ENCODE peak calls at places on chromosomes 12 and 14, in nine cellular contexts. H, C, A, B, J, M, T, X and W are unnamed samples.

GRCh38 chr12:13187399-13187798 is 9.1 kb upstream of the EMP1 start:
- DNase-seq in H (no peak), C (no peak), A (no peak), B (no peak), J (no peak), M (no peak), T (peak; percentile 87), X (no peak), W (no peak)

GRCh38 chr12:122215789-122216188 is 10.1 kb downstream of the DIABLO start:
- DNase-seq in H (no peak), C (no peak), A (no peak), B (no peak), J (no peak), M (no peak), T (no peak), X (no peak), W (no peak)

GRCh38 chr12:110619534-110619953 is 5.6 kb downstream of the TCTN1 start:
- DNase-seq in H (no peak), C (no peak), A (no peak), B (no peak), J (no peak), M (no peak), T (peak; percentile 49), X (no peak), W (no peak)

GRCh38 chr12:56931474-56931978 is 2.7 kb downstream of the SDR9C7 start:
- DNase-seq in H (no peak), C (no peak), A (no peak), B (no peak), J (peak; percentile 19), M (no peak), T (peak; percentile 57), X (no peak), W (no peak)

GRCh38 chr12:26787125-26787495 is 45.9 kb downstream of the ITPR2 start:
- DNase-seq in H (no peak), C (no peak), A (no peak), B (no peak), J (no peak), M (no peak), T (peak; percentile 74), X (no peak), W (no peak)

GRCh38 chr12:53174881-53175491 is 5.5 kb upstream of the ZNF740 start:
- DNase-seq in H (no peak), C (no peak), A (no peak), B (no peak), J (no peak), M (no peak), T (no peak), X (peak; percentile 42), W (peak; percentile 95)

GRCh38 chr12:51227962-51228361 is 10.1 kb upstream of the POU6F1 start:
- DNase-seq in H (no peak), C (no peak), A (no peak), B (no peak), J (no peak), M (no peak), T (no peak), X (no peak), W (no peak)

GRCh38 chr14:51816031-51816430 is 44.4 kb upstream of the GNG2 start:
- DNase-seq in H (no peak), C (no peak), A (no peak), B (no peak), J (no peak), M (no peak), T (no peak), X (no peak), W (no peak)

GRCh38 chr12:46908236-46908935 is 82.6 kb upstream of the SLC38A4 start:
- DNase-seq in H (no peak), C (no peak), A (no peak), B (no peak), J (no peak), M (no peak), T (peak; percentile 88), X (no peak), W (no peak)

GRCh38 chr12:81080431-81080983 is 2.6 kb downstream of the ACSS3 start:
- DNase-seq in H (no peak), C (no peak), A (no peak), B (no peak), J (no peak), M (no peak), T (no peak), X (no peak), W (no peak)

GRCh38 chr12:104929926-104930325 is 28.2 kb downstream of the SLC41A2 start:
- DNase-seq in H (no peak), C (no peak), A (no peak), B (no peak), J (no peak), M (no peak), T (peak; percentile 2), X (no peak), W (no peak)

GRCh38 chr12:27682534-27682933 is 13.7 kb upstream of the REP15 start:
- DNase-seq in H (no peak), C (no peak), A (no peak), B (no peak), J (no peak), M (no peak), T (no peak), X (no peak), W (no peak)

GRCh38 chr12:89663577-89664357 is 44.9 kb downstream of the ATP2B1 start:
- DNase-seq in H (no peak), C (no peak), A (no peak), B (no peak), J (no peak), M (no peak), T (peak; percentile 44), X (no peak), W (no peak)
- H3K27ac ChIP-seq in H (no peak overlapping the region), C (no peak overlapping the region), A (peak overlapping the region; percentile 38), B (no peak overlapping the region), J (no peak overlapping the region), M (no peak overlapping the region), T (no peak overlapping the region), X (no peak overlapping the region), W (no peak overlapping the region)

GRCh38 chr14:98622208-98623051 is 649.6 kb downstream of the BCL11B start:
- DNase-seq in H (no peak), C (no peak), A (no peak), B (no peak), J (no peak), M (no peak), T (peak; percentile 18), X (no peak), W (no peak)
- H3K27ac ChIP-seq in H (no peak overlapping the region), C (no peak overlapping the region), A (no peak overlapping the region), B (no peak overlapping the region), J (no peak overlapping the region), M (no peak overlapping the region), T (no peak overlapping the region), X (no peak overlapping the region), W (no peak overlapping the region)

GRCh38 chr14:93011650-93012317 is 88.8 kb downstream of the CHGA start:
- DNase-seq in H (no peak), C (no peak), A (no peak), B (no peak), J (no peak), M (no peak), T (no peak), X (no peak), W (no peak)

GRCh38 chr14:93010118-93010475 is 87.1 kb downstream of the CHGA start:
- DNase-seq in H (no peak), C (no peak), A (no peak), B (no peak), J (no peak), M (no peak), T (no peak), X (no peak), W (no peak)

GRCh38 chr14:93012516-93013367 is 89.8 kb downstream of the CHGA start:
- DNase-seq in H (no peak), C (no peak), A (no peak), B (no peak), J (no peak), M (no peak), T (no peak), X (no peak), W (no peak)

GRCh38 chr14:93009471-93010117 is 86.6 kb downstream of the CHGA start:
- DNase-seq in H (no peak), C (no peak), A (no peak), B (peak; percentile 72), J (no peak), M (no peak), T (no peak), X (no peak), W (no peak)

DNA sequence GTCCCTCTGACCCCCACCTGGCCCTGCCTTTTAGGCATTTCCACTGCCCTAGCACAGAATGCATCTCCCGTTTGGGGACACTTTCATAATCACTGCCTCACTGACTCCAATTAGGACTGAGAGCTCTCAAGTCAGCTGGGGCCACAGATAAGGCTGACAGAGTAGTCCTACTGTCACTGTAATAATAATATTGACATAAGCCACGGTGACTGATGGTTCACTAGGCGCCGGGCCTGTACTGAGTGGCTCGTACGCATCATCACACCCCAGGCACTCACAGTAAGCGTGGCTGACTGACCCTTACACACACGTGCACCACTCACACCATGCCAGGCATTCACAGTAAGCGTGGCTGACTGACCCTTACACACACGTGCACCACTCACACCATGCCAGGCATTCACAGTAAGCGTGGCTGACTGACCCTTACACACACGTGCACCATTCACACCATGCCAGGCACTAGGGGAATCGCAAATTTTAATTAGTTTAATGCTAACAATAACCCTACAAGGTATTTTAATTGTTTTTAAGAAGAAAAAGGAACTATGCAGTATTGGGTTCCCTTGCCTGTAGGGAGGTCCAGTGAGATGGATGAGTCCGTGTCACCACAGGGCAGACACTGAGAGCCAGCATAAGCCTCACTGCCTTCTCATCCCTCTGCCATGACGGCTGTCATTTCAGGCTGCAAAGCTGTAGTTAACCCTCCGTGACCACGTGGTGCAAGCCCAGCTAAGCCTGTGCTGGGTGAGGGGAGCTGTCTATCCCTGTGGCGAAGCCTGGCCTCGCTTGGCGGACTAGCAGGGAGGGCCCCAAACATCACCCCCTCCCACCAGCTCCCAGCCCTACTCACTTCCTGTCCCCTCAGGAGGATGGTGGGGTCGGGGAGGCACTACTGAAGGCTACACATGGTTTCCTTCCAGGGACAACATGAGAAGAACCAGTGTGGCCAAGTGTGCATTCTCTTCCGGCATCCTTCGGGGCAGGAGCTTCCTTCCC is 87.9 kb downstream of the CHGA start:
- DNase-seq in H (no peak), C (no peak), A (no peak), B (peak; percentile 50), J (no peak), M (no peak), T (no peak), X (no peak), W (no peak)
- H3K27ac ChIP-seq in H (no peak overlapping the region), C (no peak overlapping the region), A (no peak overlapping the region), B (peak overlapping the region; percentile 52), J (no peak overlapping the region), M (no peak overlapping the region), T (no peak overlapping the region), X (no peak overlapping the region), W (no peak overlapping the region)

DNA sequence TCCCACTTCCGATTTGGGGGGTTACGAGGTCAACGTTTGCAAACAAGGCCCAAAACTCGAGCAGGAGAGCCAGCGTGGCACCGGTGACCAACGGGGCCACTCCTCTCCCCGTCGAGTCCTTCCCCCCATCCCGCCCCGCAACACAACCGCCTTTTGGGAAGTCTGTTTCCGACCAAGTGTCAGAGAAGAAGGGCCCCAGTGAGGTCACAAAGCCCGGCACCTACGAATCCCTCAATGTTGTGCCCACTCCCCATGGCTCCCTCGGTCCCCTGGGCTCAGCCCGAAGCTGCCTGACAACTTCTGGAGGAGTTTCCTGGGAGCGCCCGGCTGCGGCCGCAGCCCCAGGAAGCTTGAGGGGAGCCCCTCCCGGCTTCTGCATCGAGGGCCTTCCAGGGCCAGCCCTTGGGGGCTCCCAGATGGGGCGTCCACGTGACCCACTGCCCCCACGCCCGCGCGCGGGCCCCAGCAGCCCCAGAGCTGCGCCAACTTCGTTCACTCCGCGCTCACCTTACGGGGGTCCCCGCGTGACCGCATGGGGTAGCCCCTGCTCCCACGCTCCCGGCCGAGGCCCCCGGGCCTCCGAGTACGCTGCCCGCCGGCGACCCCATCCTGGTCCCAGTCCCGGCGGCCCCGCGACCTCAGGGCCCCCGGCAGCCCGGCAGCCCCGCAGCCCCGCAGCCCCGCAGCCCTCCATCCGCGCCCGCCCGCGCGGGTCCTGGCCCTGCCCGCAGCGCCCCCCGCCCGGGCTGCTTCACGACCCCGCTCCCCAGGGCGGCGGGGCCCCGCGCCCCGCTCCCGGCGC is 1.1 kb downstream of the CDK2AP1 start:
- DNase-seq in H (peak; percentile 54), C (no peak), A (no peak), B (no peak), J (no peak), M (peak; percentile 83), T (peak; percentile 35), X (no peak), W (peak; percentile 87)
- H3K27ac ChIP-seq in H (peak overlapping the region; percentile 74), C (no peak overlapping the region), A (no peak overlapping the region), B (peak overlapping the region; percentile 86), J (peak overlapping the region; percentile 92), M (peak overlapping the region; percentile 71), T (peak overlapping the region; percentile 56), X (peak overlapping the region; percentile 80), W (peak overlapping the region; percentile 99)